ENCODE peak calls at places on chromosome 4, in four cellular contexts. N, S, P and W are unnamed samples.

GRCh38 chr4:113699772-113700171 is 61.8 kb downstream of the CAMK2D start:
- DNase-seq in N (no peak), S (no peak), P (peak), W (no peak)

GRCh38 chr4:53651142-53651720 is 59.9 kb upstream of the LNX1 start:
- DNase-seq in N (no peak), S (peak), P (peak), W (no peak)

GRCh38 chr4:92599044-92599443 is 295.3 kb downstream of the GRID2 start:
- DNase-seq in N (no peak), S (no peak), P (no peak), W (no peak)

GRCh38 chr4:40621592-40622512 is 7.8 kb downstream of the RBM47 start:
- DNase-seq in N (peak), S (peak), P (peak), W (peak)

GRCh38 chr4:123616970-123617392 is 220.4 kb downstream of the SPRY1 start:
- DNase-seq in N (peak), S (peak), P (no peak), W (no peak)

GRCh38 chr4:41360214-41360910 is 103.6 kb downstream of the UCHL1 start:
- DNase-seq in N (no peak), S (peak), P (peak), W (no peak)

GRCh38 chr4:79065262-79065661 is 126.0 kb upstream of the PAQR3 start:
- DNase-seq in N (no peak), S (no peak), P (no peak), W (no peak)

GRCh38 chr4:39970559-39971270 is 7.0 kb downstream of the PDS5A start:
- DNase-seq in N (no peak), S (no peak), P (no peak), W (no peak)

GRCh38 chr4:153731239-153731638 is 28.6 kb downstream of the RNF175 start:
- DNase-seq in N (no peak), S (peak), P (peak), W (no peak)

GRCh38 chr4:1208970-1209704 is 36.8 kb upstream of the SPON2 start:
- DNase-seq in N (no peak), S (no peak), P (peak), W (no peak)

GRCh38 chr4:154506253-154506652 is 14.7 kb upstream of the DCHS2 start:
- DNase-seq in N (no peak), S (peak), P (peak), W (peak)

GRCh38 chr4:35559559-35560365 is 684.6 kb downstream of the ARAP2 start:
- DNase-seq in N (no peak), S (no peak), P (no peak), W (no peak)

GRCh38 chr4:1239141-1239948 is 9.6 kb downstream of the CTBP1 start:
- DNase-seq in N (peak), S (no peak), P (no peak), W (no peak)

GRCh38 chr4:38046735-38047487 is 86.7 kb downstream of the PTTG2 start:
- DNase-seq in N (no peak), S (no peak), P (peak), W (no peak)

GRCh38 chr4:168633071-168633470 is 136.2 kb downstream of the PALLD start:
- DNase-seq in N (no peak), S (no peak), P (no peak), W (no peak)

GRCh38 chr4:161538941-161539340 is 624.9 kb downstream of the FSTL5 start:
- DNase-seq in N (no peak), S (no peak), P (no peak), W (no peak)
- TF ChIP-seq CTCF in N (no peak), S (no peak), P (no peak), W (no peak)

GRCh38 chr4:77157859-77158486 is 966 bp downstream of the CCNG2 start:
- DNase-seq in N (peak), S (peak), P (peak), W (peak)
- TF ChIP-seq CTCF in N (no peak), S (no peak), P (no peak), W (no peak)

GRCh38 chr4:126466848-126467247 is 1152.1 kb downstream of the FAT4 start:
- DNase-seq in N (no peak), S (no peak), P (no peak), W (no peak)
- TF ChIP-seq CTCF in N (no peak), S (no peak), P (no peak), W (no peak)

GRCh38 chr4:145248502-145248901 is 68.1 kb upstream of the OTUD4 start:
- DNase-seq in N (no peak), S (no peak), P (no peak), W (no peak)
- TF ChIP-seq CTCF in N (no peak), S (no peak), P (no peak), W (no peak)